ENCODE peak calls at places on chromosomes 5 and 9, in four cellular contexts. C is T-helper 2 cell; G is stimulated activated CD4-positive, alpha-beta T cell treated with anti-CD3 and anti-CD28 coated beads, Interleukin-15, amount 100 ng/mL, for 24 hours; U is left ventricle myocardium inferior. K is an unnamed sample.

GRCh38 chr9:95666096-95666784 is 149.5 kb upstream of the PTCH1 start:
- DNase-seq in G (no peak), U (no peak), C (no peak), K (no peak)

GRCh38 chr5:93590511-93590910 is 7.5 kb downstream of the NR2F1 start:
- DNase-seq in U (no peak), G (no peak), C (no peak), K (no peak)

GRCh38 chr9:21690561-21690960 is 111.9 kb upstream of the MTAP start:
- DNase-seq in C (no peak), G (no peak), U (no peak), K (no peak)

GRCh38 chr9:38243993-38244392 is 148.5 kb upstream of the ALDH1B1 start:
- DNase-seq in U (no peak), C (no peak), G (no peak), K (no peak)

GRCh38 chr9:37943329-37944265 is 39.7 kb upstream of the SLC25A51 start:
- DNase-seq in G (no peak), C (no peak), U (no peak), K (no peak)

GRCh38 chr5:142327111-142327842 is 2.5 kb upstream of the SPRY4 start:
- DNase-seq in U (no peak), C (no peak), G (no peak), K (no peak)

GRCh38 chr9:2623046-2623865 is 1.7 kb downstream of the VLDLR start:
- DNase-seq in G (peak), U (peak), C (no peak), K (peak)

GRCh38 chr9:77375956-77376532 is 198.7 kb downstream of the VPS13A start:
- DNase-seq in U (no peak), C (no peak), G (no peak), K (no peak)

GRCh38 chr5:176536132-176536901 is 885 bp downstream of the RNF44 start:
- DNase-seq in U (peak), C (peak), G (peak), K (peak)

GRCh38 chr9:136791466-136792276 is 527 bp downstream of the TMEM141 start:
- DNase-seq in C (peak), U (peak), G (peak), K (peak)

GRCh38 chr5:80184235-80185023 is 71.4 kb downstream of the SERINC5 start:
- DNase-seq in C (no peak), U (no peak), G (no peak), K (peak)

GRCh38 chr9:123062306-123063171 is 29.1 kb downstream of the GPR21 start:
- DNase-seq in G (no peak), U (no peak), C (no peak), K (no peak)

GRCh38 chr9:129313331-129313955 is 135.4 kb upstream of the IER5L start:
- DNase-seq in C (no peak), G (no peak), U (no peak), K (no peak)

GRCh38 chr9:36284226-36284625 is 26.0 kb upstream of the GNE start:
- DNase-seq in C (no peak), G (no peak), U (no peak), K (no peak)

GRCh38 chr5:68148096-68148495 is 67.5 kb upstream of the PIK3R1 start:
- DNase-seq in U (no peak), C (no peak), G (no peak), K (no peak)

GRCh38 chr5:176743136-176743827 is 67.1 kb upstream of the UNC5A start:
- DNase-seq in C (no peak), G (no peak), U (no peak), K (no peak)

GRCh38 chr9:117734523-117735314 is 30.5 kb downstream of the TLR4 start:
- DNase-seq in U (no peak), G (no peak), C (no peak), K (no peak)

GRCh38 chr9:129408535-129409215 is 212.2 kb downstream of the C9orf50 start:
- DNase-seq in C (no peak), G (no peak), U (peak), K (peak)

GRCh38 chr5:160045004-160045403 is 36.1 kb downstream of the TTC1 start:
- DNase-seq in G (no peak), U (no peak), C (no peak), K (no peak)

GRCh38 chr5:74648835-74649286 is 8.3 kb upstream of the ENC1 start:
- DNase-seq in C (peak), G (peak), U (no peak), K (no peak)

GRCh38 chr5:63928451-63928850 is 33.8 kb downstream of the HTR1A start:
- DNase-seq in U (no peak), G (no peak), C (no peak), K (no peak)

GRCh38 chr9:6566409-6567139 is 79.0 kb downstream of the GLDC start:
- DNase-seq in C (no peak), G (peak), U (no peak), K (no peak)

GRCh38 chr5:5683174-5683573 is 260.7 kb downstream of the ICE1 start:
- DNase-seq in U (no peak), G (no peak), C (no peak), K (no peak)

GRCh38 chr9:109310486-109310901 is 10.4 kb downstream of the EPB41L4B start:
- DNase-seq in G (no peak), U (no peak), C (no peak), K (peak)

GRCh38 chr5:111502976-111503375 is 9.4 kb downstream of the STARD4 start:
- DNase-seq in U (no peak), C (no peak), G (no peak), K (no peak)

GRCh38 chr5:66307647-66308257 is 163.7 kb downstream of the SREK1 start:
- DNase-seq in G (no peak), C (no peak), U (no peak), K (no peak)

GRCh38 chr5:14166437-14166836 is 23.3 kb downstream of the TRIO start:
- DNase-seq in U (no peak), G (no peak), C (no peak), K (no peak)

GRCh38 chr5:8730194-8730593 is 815.7 kb downstream of the SEMA5A start:
- DNase-seq in C (no peak), U (no peak), G (no peak), K (no peak)

GRCh38 chr9:135531096-135531495 is 9.9 kb downstream of the LCN1 start:
- DNase-seq in U (no peak), G (no peak), C (no peak), K (no peak)

GRCh38 chr5:42800748-42801330 is 10.9 kb downstream of the SELENOP start:
- DNase-seq in C (no peak), U (no peak), G (no peak), K (no peak)

GRCh38 chr9:133505901-133506652 is 18.7 kb downstream of the MYMK start:
- DNase-seq in C (no peak), U (peak), G (no peak), K (no peak)

GRCh38 chr5:73469878-73470277 is 21.3 kb upstream of the FOXD1 start:
- DNase-seq in U (no peak), G (no peak), C (no peak), K (no peak)

GRCh38 chr9:117034862-117035261 is 347.8 kb downstream of the TRIM32 start:
- DNase-seq in G (no peak), C (no peak), U (no peak), K (no peak)

GRCh38 chr5:78569441-78569840 is 79.1 kb downstream of the LHFPL2 start:
- DNase-seq in U (no peak), G (no peak), C (no peak), K (peak)

GRCh38 chr5:51378778-51379652 is 4.2 kb upstream of the ISL1 start:
- DNase-seq in G (no peak), C (no peak), U (no peak), K (no peak)

GRCh38 chr5:2738700-2739359 is 12.6 kb downstream of the IRX2 start:
- DNase-seq in C (no peak), U (no peak), G (no peak), K (no peak)

GRCh38 chr5:113319256-113320053 is 115.3 kb downstream of the TSSK1B start:
- DNase-seq in U (no peak), G (no peak), C (no peak), K (no peak)

GRCh38 chr9:23598994-23599393 is 227.0 kb downstream of the ELAVL2 start:
- DNase-seq in U (no peak), C (no peak), G (no peak), K (no peak)

K was measured in mucosa of gallbladder.